ENCODE peak calls at places on chromosomes 13 and 19, in four cellular contexts. One of them, this sample, is unnamed.

GRCh38 chr13:49814551-49815270 is 22.2 kb upstream of the KPNA3 start:
- DNase-seq in neuronal stem cell: no peak
- DNase-seq in omental fat pad: no peak
- DNase-seq in HuH-7: no peak
- DNase-seq in this sample: no peak

GRCh38 chr19:57106646-57107235 is 13.0 kb upstream of the USP29 start:
- DNase-seq in neuronal stem cell: no peak
- DNase-seq in omental fat pad: no peak
- DNase-seq in HuH-7: no peak
- DNase-seq in this sample: no peak

GRCh38 chr19:49403404-49404187 is 15.5 kb downstream of the KASH5 start:
- DNase-seq in neuronal stem cell: no peak
- DNase-seq in omental fat pad: no peak
- DNase-seq in HuH-7: no peak
- DNase-seq in this sample: no peak

GRCh38 chr19:10230155-10230903 is 802 bp downstream of the S1PR2 start:
- DNase-seq in neuronal stem cell: peak; percentile 64
- DNase-seq in omental fat pad: no peak
- DNase-seq in HuH-7: peak; percentile 51
- DNase-seq in this sample: no peak

GRCh38 chr13:50033696-50034095 is 18.5 kb downstream of the KCNRG start:
- DNase-seq in neuronal stem cell: no peak
- DNase-seq in omental fat pad: no peak
- DNase-seq in HuH-7: no peak
- DNase-seq in this sample: peak; percentile 38

GRCh38 chr19:47581605-47582319 is 8.8 kb upstream of the ZNF541 start:
- DNase-seq in neuronal stem cell: no peak
- DNase-seq in omental fat pad: no peak
- DNase-seq in HuH-7: no peak
- DNase-seq in this sample: no peak

GRCh38 chr13:99926014-99926731 is 45.4 kb downstream of the ZIC5 start:
- DNase-seq in neuronal stem cell: no peak
- DNase-seq in omental fat pad: no peak
- DNase-seq in HuH-7: no peak
- DNase-seq in this sample: peak; percentile 49

GRCh38 chr19:38733241-38733492 is 11.1 kb downstream of the CAPN12 start:
- DNase-seq in neuronal stem cell: no peak
- DNase-seq in omental fat pad: no peak
- DNase-seq in HuH-7: no peak
- DNase-seq in this sample: no peak

GRCh38 chr13:113491982-113492381 is 1.5 kb upstream of the DCUN1D2 start:
- DNase-seq in neuronal stem cell: no peak
- DNase-seq in omental fat pad: no peak
- DNase-seq in HuH-7: no peak
- DNase-seq in this sample: no peak

GRCh38 chr19:19539738-19540703 is 2.0 kb downstream of the CILP2 start:
- DNase-seq in neuronal stem cell: no peak
- DNase-seq in omental fat pad: peak; percentile 36
- DNase-seq in HuH-7: no peak
- DNase-seq in this sample: peak; percentile 63

GRCh38 chr19:44850641-44851109 is 4.6 kb downstream of the NECTIN2 start:
- DNase-seq in neuronal stem cell: no peak
- DNase-seq in omental fat pad: no peak
- DNase-seq in HuH-7: no peak
- DNase-seq in this sample: no peak

GRCh38 chr19:55341191-55342043 is 1.7 kb downstream of the KMT5C start:
- DNase-seq in neuronal stem cell: peak; percentile 84
- DNase-seq in omental fat pad: peak; percentile 49
- DNase-seq in HuH-7: peak; percentile 96
- DNase-seq in this sample: peak; percentile 56

GRCh38 chr19:47229674-47230121 is 1.3 kb downstream of the BBC3 start:
- DNase-seq in neuronal stem cell: no peak
- DNase-seq in omental fat pad: no peak
- DNase-seq in HuH-7: no peak
- DNase-seq in this sample: peak; percentile 30

GRCh38 chr13:111005808-111006494 is 91.1 kb upstream of the ANKRD10 start:
- DNase-seq in neuronal stem cell: no peak
- DNase-seq in omental fat pad: no peak
- DNase-seq in HuH-7: no peak
- DNase-seq in this sample: peak; percentile 45

GRCh38 chr13:101343128-101343787 is 73.0 kb downstream of the NALCN start:
- DNase-seq in neuronal stem cell: no peak
- DNase-seq in omental fat pad: no peak
- DNase-seq in HuH-7: no peak
- DNase-seq in this sample: peak; percentile 54

GRCh38 chr13:59790626-59791025 is 373.1 kb downstream of the DIAPH3 start:
- DNase-seq in neuronal stem cell: no peak
- DNase-seq in omental fat pad: no peak
- DNase-seq in HuH-7: no peak
- DNase-seq in this sample: peak; percentile 1

GRCh38 chr19:1453525-1454371 is 3.8 kb downstream of the APC2 start:
- DNase-seq in neuronal stem cell: no peak
- DNase-seq in omental fat pad: no peak
- DNase-seq in HuH-7: no peak
- DNase-seq in this sample: peak; percentile 62

GRCh38 chr13:110756268-110756667 is 42.8 kb downstream of the ING1 start:
- DNase-seq in neuronal stem cell: no peak
- DNase-seq in omental fat pad: no peak
- DNase-seq in HuH-7: no peak
- DNase-seq in this sample: peak; percentile 71

GRCh38 chr19:3507371-3508120 is 1.4 kb downstream of the FZR1 start:
- DNase-seq in neuronal stem cell: no peak
- DNase-seq in omental fat pad: no peak
- DNase-seq in HuH-7: peak; percentile 34
- DNase-seq in this sample: no peak

GRCh38 chr19:48568345-48568886 is 16.4 kb downstream of the SULT2B1 start:
- DNase-seq in neuronal stem cell: no peak
- DNase-seq in omental fat pad: peak; percentile 44
- DNase-seq in HuH-7: no peak
- DNase-seq in this sample: peak; percentile 91

GRCh38 chr13:68099616-68100015 is 869.5 kb upstream of the PCDH9 start:
- DNase-seq in neuronal stem cell: no peak
- DNase-seq in omental fat pad: no peak
- DNase-seq in HuH-7: peak; percentile 6
- DNase-seq in this sample: peak; percentile 43

GRCh38 chr19:35673121-35673804 is 6.9 kb downstream of the UPK1A start:
- DNase-seq in neuronal stem cell: no peak
- DNase-seq in omental fat pad: no peak
- DNase-seq in HuH-7: peak; percentile 93
- DNase-seq in this sample: peak; percentile 71